ENCODE peak calls at places on chromosomes 7 and 10, in eight cellular contexts. R is ovary, W is heart left ventricle, Q is endothelial cell, H is fibroblast of the aortic adventitia, P is HFFc6, V is lung, C is A549. E is an unnamed sample.
A peak's percentile ranks its signal among the peaks of the same experiment; 100 is the strongest.

GRCh38 chr7:47847207-47847606 is 101.1 kb downstream of the PKD1L1 start:
- DNase-seq in V (peak; percentile 16), H (no peak), Q (no peak), C (no peak), R (no peak), P (no peak), W (no peak), E (no peak)

GRCh38 chr7:1706721-1707613 is 36.9 kb downstream of the ELFN1 start:
- DNase-seq in P (no peak), R (peak; percentile 8), V (no peak), Q (no peak), W (peak; percentile 18), C (no peak), H (no peak), E (no peak)

GRCh38 chr7:74056096-74056915 is 27.3 kb upstream of the LIMK1 start:
- DNase-seq in Q (no peak), W (no peak), P (no peak), H (no peak), C (no peak), V (no peak), R (no peak), E (no peak)

GRCh38 chr7:158827411-158828342 is 1.6 kb downstream of the ESYT2 start:
- DNase-seq in W (no peak), R (no peak), H (peak; percentile 55), V (no peak), P (peak; percentile 15), C (peak; percentile 44), Q (no peak), E (no peak)

GRCh38 chr7:91267558-91267955 is 3.3 kb downstream of the FZD1 start:
- DNase-seq in W (no peak), R (peak; percentile 18), Q (no peak), C (no peak), V (no peak), H (peak; percentile 86), P (no peak), E (no peak)

GRCh38 chr10:49512121-49512809 is 26.7 kb downstream of the ERCC6 start:
- DNase-seq in W (no peak), C (peak; percentile 7), R (no peak), V (no peak), Q (no peak), P (peak; percentile 17), H (peak; percentile 46), E (peak; percentile 22)

GRCh38 chr10:114328278-114328812 is 76.0 kb downstream of the AFAP1L2 start:
- DNase-seq in R (no peak), W (no peak), H (no peak), V (no peak), C (no peak), Q (no peak), P (no peak), E (no peak)

GRCh38 chr7:108415821-108416536 is 40.3 kb downstream of the NRCAM start:
- DNase-seq in W (no peak), C (peak; percentile 56), R (no peak), P (peak; percentile 33), V (no peak), H (peak; percentile 70), Q (no peak), E (no peak)

GRCh38 chr7:25529320-25529719 is 301.0 kb upstream of the NPVF start:
- DNase-seq in P (no peak), W (no peak), C (no peak), V (no peak), H (no peak), R (no peak), Q (no peak), E (no peak)

GRCh38 chr7:157875230-157876179 is 538.7 kb downstream of the DNAJB6 start:
- DNase-seq in H (no peak), C (peak; percentile 43), R (no peak), Q (no peak), W (no peak), V (no peak), P (no peak), E (peak; percentile 88)

GRCh38 chr10:28202941-28203352 is 99.9 kb downstream of the MPP7 start:
- DNase-seq in C (no peak), H (no peak), R (no peak), V (no peak), Q (no peak), W (peak; percentile 44), P (peak; percentile 46), E (no peak)

GRCh38 chr7:31882187-31882586 is 188.0 kb downstream of the PDE1C start:
- DNase-seq in W (peak; percentile 89), H (no peak), Q (no peak), V (no peak), R (no peak), C (no peak), P (no peak), E (peak; percentile 51)
- TF ChIP-seq CTCF in W (peak; percentile 31), H (no peak), Q (no peak), V (no peak), R (no peak), C (no peak), P (no peak), E (no peak)

GRCh38 chr10:83045731-83046130 is 1093.6 kb upstream of the GHITM start:
- DNase-seq in R (no peak), P (no peak), W (no peak), V (no peak), Q (no peak), C (no peak), H (no peak), E (no peak)

GRCh38 chr10:83050815-83051214 is 1088.5 kb upstream of the GHITM start:
- DNase-seq in W (no peak), R (no peak), C (no peak), Q (no peak), P (no peak), V (no peak), H (no peak), E (no peak)
- TF ChIP-seq CTCF in W (no peak), R (no peak), C (no peak), Q (no peak), P (peak; percentile 44), V (no peak), H (no peak), E (no peak)

DNA sequence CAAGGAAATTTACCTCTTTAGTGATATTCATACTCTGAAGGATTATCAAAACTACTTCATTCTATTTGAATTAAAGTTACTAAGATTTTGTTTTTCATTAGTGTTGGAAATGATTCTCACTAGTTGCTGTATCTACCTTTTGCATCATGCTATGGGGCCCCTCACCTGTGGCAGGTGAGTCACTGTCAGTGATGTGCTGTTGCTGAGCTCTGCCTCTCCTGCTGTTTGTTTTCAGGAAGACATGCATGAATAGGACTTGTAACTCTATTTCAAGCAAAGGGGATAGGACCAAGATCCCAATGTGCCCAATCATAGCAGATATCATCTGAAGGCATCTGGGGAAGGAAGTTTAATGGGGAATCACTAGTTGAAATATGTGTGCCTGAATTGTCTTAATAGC is 57.4 kb upstream of the AGR3 start:
- DNase-seq in V (no peak), P (no peak), H (no peak), R (no peak), W (no peak), C (no peak), Q (no peak), E (no peak)
- TF ChIP-seq CTCF in V (no peak), P (no peak), H (no peak), R (no peak), W (no peak), C (no peak), Q (no peak), E (no peak)

DNA sequence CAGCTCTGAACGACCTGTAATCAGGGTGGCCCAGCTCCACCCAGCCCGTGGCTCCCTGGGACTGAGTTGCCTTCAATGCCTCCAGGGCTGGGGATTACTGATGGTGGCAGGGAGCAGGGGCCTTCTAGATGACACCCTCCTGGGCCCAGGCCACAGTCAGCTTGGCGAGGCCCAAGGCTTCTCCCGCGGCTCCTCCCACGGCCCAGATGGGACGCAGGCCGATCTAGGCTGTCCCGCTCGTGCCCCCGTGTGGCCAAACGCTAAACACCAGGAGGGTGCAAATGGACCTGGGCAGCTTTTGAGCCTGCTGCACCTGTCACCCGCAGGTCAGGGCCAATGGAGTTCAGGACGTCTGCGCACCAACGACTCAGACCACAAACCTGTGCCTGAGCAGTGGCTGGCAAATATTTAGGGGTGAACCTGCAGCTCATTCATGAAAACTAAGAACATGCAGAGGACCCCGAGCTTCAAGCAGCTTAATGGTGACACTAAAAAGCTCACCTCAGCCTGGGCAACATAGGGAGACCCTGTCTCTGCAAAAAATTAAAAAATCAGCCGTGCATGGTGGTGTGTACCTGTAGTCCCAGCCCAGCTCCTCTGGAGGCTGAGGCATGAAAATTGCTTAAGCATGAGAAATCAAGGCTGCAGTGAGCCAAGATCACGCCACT is 43.2 kb downstream of the ASB13 start:
- DNase-seq in W (peak; percentile 90), H (peak; percentile 80), R (peak; percentile 89), P (peak; percentile 81), V (peak; percentile 91), Q (peak; percentile 92), C (peak; percentile 75), E (peak; percentile 87)
- TF ChIP-seq CTCF in W (peak; percentile 94), H (peak; percentile 95), R (peak; percentile 87), P (peak; percentile 95), V (peak; percentile 93), Q (peak; percentile 77), C (peak; percentile 86), E (peak; percentile 82)

GRCh38 chr7:114310344-114311118 is 104.1 kb upstream of the FOXP2 start:
- DNase-seq in H (peak; percentile 2), Q (no peak), C (no peak), W (no peak), R (no peak), V (no peak), P (no peak), E (no peak)
- TF ChIP-seq CTCF in H (no peak), Q (no peak), C (peak; percentile 6), W (no peak), R (no peak), V (no peak), P (no peak), E (no peak)

DNA sequence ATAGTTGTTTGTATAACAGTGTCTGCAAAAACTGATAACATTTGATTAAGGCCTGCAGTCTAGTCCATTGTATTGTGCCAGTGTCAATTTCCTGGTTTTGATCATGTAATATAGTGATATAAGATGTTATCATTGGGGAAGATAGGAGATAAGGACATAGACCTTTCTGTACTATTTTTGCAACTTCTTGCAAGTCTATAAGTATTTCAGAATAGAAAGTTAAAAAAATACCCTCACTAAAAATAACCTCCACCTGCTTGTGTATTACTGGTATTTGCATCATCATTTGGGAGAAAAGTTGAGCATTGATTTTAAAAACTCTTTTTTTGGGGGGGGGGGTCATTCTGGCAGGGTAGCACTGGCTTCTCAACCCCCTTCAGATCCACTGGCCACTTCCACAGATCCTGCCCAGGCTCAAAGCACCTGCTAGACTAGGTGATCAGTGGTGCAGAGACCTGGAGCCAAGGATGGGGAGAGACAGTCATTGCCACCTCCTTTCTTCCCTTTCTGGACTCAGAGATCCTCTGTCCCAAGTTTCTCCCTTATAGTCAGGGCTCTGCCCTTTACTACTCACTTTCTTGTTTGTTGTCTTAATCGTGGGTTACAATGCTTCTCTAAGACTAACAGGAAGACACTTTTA is 103.0 kb downstream of the RBM20 start:
- DNase-seq in W (no peak), Q (no peak), R (no peak), H (no peak), V (no peak), C (no peak), P (no peak), E (no peak)
- TF ChIP-seq CTCF in W (no peak), Q (no peak), R (no peak), H (no peak), V (no peak), C (no peak), P (no peak), E (no peak)

DNA sequence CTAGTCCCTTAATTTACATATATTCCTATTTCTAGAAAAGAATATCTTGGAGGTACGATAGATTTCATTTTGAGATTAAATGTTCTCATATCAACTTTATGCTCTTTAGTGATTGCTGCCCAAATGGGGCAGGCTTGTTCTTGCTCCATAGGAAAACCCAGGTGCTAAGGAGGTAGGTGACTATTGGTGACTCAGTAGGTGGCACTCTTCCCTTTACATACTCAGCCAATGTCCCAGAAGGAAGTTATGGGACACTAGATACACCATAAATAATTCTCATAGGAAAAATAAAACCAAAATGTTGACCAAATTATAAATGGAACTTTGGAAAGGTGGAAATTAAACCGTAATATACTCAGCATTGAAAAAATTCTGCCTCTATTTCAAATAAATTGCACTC is 4.0 kb downstream of the SKAP2 start:
- DNase-seq in V (no peak), Q (no peak), P (no peak), W (no peak), R (no peak), H (no peak), C (no peak), E (no peak)
- TF ChIP-seq CTCF in V (no peak), Q (no peak), P (no peak), W (no peak), R (no peak), H (no peak), C (peak; percentile 66), E (no peak)